ENCODE peak calls at places on chromosome 12, in five cellular contexts. G is HCT116; A is foreskin melanocyte; I is activated naive CD4-positive, alpha-beta T cell treated with Interleukin-2 at 50 U/mL for 16 hours; X is ovary. P is an unnamed sample.

GRCh38 chr12:51368640-51369517 is 22.3 kb downstream of the GALNT6 start:
- DNase-seq in I (peak), X (no peak), A (no peak), G (no peak), P (no peak)

GRCh38 chr12:47576256-47576655 is 129.6 kb downstream of the RPAP3 start:
- DNase-seq in X (no peak), I (no peak), A (no peak), G (no peak), P (no peak)

GRCh38 chr12:90978117-90978770 is 23.3 kb upstream of the CCER1 start:
- DNase-seq in X (no peak), G (peak), A (peak), I (no peak), P (peak)

GRCh38 chr12:60465060-60465459 is 869.2 kb downstream of the SLC16A7 start:
- DNase-seq in G (no peak), I (no peak), X (no peak), A (no peak), P (no peak)

GRCh38 chr12:85642810-85643209 is 193.4 kb downstream of the RASSF9 start:
- DNase-seq in X (no peak), I (no peak), G (no peak), A (no peak), P (peak)

GRCh38 chr12:1377117-1377516 is 217.3 kb downstream of the FBXL14 start:
- DNase-seq in I (no peak), X (no peak), G (no peak), A (no peak), P (no peak)

GRCh38 chr12:82835217-82835616 is 148.5 kb downstream of the TMTC2 start:
- DNase-seq in I (no peak), G (peak), A (no peak), X (no peak), P (peak)

GRCh38 chr12:31370645-31371620 is 45.0 kb upstream of the SINHCAF start:
- DNase-seq in X (no peak), A (no peak), I (no peak), G (no peak), P (no peak)

GRCh38 chr12:12511895-12512674 is 50.6 kb downstream of the DUSP16 start:
- DNase-seq in X (no peak), A (no peak), G (no peak), I (peak), P (no peak)

GRCh38 chr12:34402899-34403705 is 380.8 kb downstream of the ALG10 start:
- DNase-seq in G (no peak), A (no peak), X (peak), I (peak), P (no peak)

GRCh38 chr12:109169676-109170075 is 53.3 kb downstream of the ACACB start:
- DNase-seq in I (no peak), G (no peak), X (no peak), A (no peak), P (no peak)